ENCODE peak calls at places on chromosomes 5 and 9, in five cellular contexts. B is Panc1, C is breast epithelium, Z is transverse colon, G is HL-60. R is an unnamed sample.

GRCh38 chr5:60522299-60522915 is 177.6 kb downstream of the DEPDC1B start:
- DNase-seq in G (no peak), B (no peak), Z (no peak), C (no peak), R (no peak)

GRCh38 chr9:136853596-136854112 is 1.5 kb downstream of the MAMDC4 start:
- DNase-seq in Z (peak; percentile 25), G (no peak), B (no peak), C (no peak), R (no peak)

GRCh38 chr9:34988218-34989055 is 1.1 kb upstream of the DNAJB5 start:
- DNase-seq in Z (peak; percentile 37), G (no peak), C (no peak), B (no peak), R (no peak)

GRCh38 chr9:35771524-35771923 is 17.4 kb upstream of the MSMP start:
- DNase-seq in G (no peak), Z (peak; percentile 37), C (no peak), B (no peak), R (no peak)

GRCh38 chr5:77832166-77832770 is 56.1 kb upstream of the TBCA start:
- DNase-seq in G (no peak), Z (no peak), C (no peak), B (no peak), R (peak; percentile 74)

GRCh38 chr5:74636149-74636548 is 4.4 kb downstream of the ENC1 start:
- DNase-seq in Z (no peak), G (no peak), B (no peak), C (no peak), R (no peak)

GRCh38 chr9:96875460-96876142 is 21.3 kb upstream of the ZNF782 start:
- DNase-seq in G (peak; percentile 33), Z (peak; percentile 74), C (no peak), B (peak; percentile 54), R (no peak)

GRCh38 chr5:37738057-37738691 is 101.7 kb downstream of the GDNF start:
- DNase-seq in B (peak; percentile 91), Z (no peak), C (no peak), G (no peak), R (no peak)

GRCh38 chr5:155126573-155126972 is 113.0 kb downstream of the KIF4B start:
- DNase-seq in B (no peak), C (no peak), G (no peak), Z (no peak), R (no peak)

GRCh38 chr9:87464110-87464991 is 33.3 kb upstream of the DAPK1 start:
- DNase-seq in G (no peak), C (no peak), Z (no peak), B (no peak), R (no peak)

GRCh38 chr5:100623719-100624118 is 88.5 kb downstream of the FAM174A start:
- DNase-seq in G (no peak), Z (no peak), B (no peak), C (no peak), R (no peak)

GRCh38 chr9:98067184-98067583 is 10.7 kb downstream of the NANS start:
- DNase-seq in C (no peak), Z (no peak), B (no peak), G (no peak), R (no peak)
- TF ChIP-seq POLR2AphosphoS5 in C (no peak), Z (no peak), B (no peak), G (no peak), R (no peak)

GRCh38 chr5:55712023-55712859 is at the start of gene SLC38A9:
- DNase-seq in G (peak; percentile 57), C (peak; percentile 85), B (peak; percentile 73), Z (peak; percentile 97), R (peak; percentile 98)
- TF ChIP-seq POLR2AphosphoS5 in G (no peak), C (peak; percentile 26), B (peak; percentile 75), Z (peak; percentile 57), R (peak; percentile 78)

DNA sequence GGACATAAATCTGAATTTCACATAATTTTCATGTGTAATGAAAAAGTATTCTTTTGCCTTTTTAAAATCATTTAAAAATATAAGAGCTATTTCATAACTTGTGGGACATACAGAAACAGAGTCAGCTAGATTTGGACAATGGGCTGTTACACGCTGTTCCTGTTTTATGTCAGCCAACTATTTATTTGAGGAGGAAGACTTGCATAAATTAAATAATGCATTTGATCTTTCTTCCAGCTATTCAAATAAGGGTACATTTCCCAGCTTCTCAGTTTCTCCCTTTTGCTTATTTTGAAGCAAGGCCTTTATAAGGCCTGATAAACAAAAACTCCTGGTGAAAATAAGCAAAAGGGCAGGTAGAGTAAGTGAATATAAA is 6.5 kb downstream of the STOM start:
- DNase-seq in C (no peak), B (no peak), G (no peak), Z (no peak), R (no peak)
- TF ChIP-seq POLR2AphosphoS5 in C (no peak), B (no peak), G (no peak), Z (no peak), R (no peak)

GRCh38 chr5:67281874-67282273 is 85.3 kb upstream of the CD180 start:
- DNase-seq in G (no peak), B (no peak), C (no peak), Z (no peak), R (no peak)

GRCh38 chr5:67286006-67286405 is 89.4 kb upstream of the CD180 start:
- DNase-seq in B (no peak), G (no peak), Z (no peak), C (no peak), R (no peak)

GRCh38 chr5:67287795-67288194 is 91.2 kb upstream of the CD180 start:
- DNase-seq in B (no peak), G (no peak), C (no peak), Z (no peak), R (no peak)

GRCh38 chr5:67283275-67283987 is 86.8 kb upstream of the CD180 start:
- DNase-seq in G (no peak), B (no peak), C (no peak), Z (no peak), R (peak; percentile 89)

GRCh38 chr5:67283988-67284457 is 87.4 kb upstream of the CD180 start:
- DNase-seq in C (no peak), G (no peak), Z (no peak), B (no peak), R (no peak)
- TF ChIP-seq POLR2AphosphoS5 in C (no peak), G (no peak), Z (no peak), B (no peak), R (no peak)

DNA sequence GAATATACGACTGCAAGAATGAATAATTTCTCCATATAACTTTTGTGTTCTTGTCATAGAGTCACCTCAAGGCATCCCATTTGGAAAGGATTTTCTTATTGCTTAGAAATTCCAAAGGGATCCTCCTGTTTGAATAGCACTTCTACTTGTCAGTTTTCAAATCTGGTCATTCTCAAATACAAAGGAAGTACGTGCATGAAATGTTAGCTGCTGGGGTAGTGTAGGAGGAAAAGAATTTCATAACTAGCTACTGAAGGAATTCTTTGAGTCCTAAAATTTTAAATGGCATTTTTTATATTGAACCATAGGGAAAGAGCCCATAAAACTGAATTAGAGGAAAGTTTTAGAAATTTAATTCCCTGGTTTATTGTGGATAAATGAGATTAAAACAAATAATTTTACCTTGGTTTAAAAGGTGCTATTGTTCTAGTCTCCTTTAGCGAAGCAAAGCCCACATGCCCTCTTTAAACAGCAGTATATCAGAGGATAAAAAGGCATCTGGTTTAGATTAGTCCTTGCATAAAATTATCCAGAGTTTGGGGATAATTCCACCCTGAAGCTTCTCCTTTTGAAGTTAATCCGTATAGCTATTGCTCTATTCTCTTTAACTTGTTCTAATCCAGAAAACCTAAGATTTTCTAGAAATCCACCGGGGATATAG is 2.0 kb upstream of the MPDZ start:
- DNase-seq in C (no peak), G (no peak), Z (no peak), B (no peak), R (no peak)
- TF ChIP-seq POLR2AphosphoS5 in C (no peak), G (no peak), Z (no peak), B (no peak), R (no peak)

DNA sequence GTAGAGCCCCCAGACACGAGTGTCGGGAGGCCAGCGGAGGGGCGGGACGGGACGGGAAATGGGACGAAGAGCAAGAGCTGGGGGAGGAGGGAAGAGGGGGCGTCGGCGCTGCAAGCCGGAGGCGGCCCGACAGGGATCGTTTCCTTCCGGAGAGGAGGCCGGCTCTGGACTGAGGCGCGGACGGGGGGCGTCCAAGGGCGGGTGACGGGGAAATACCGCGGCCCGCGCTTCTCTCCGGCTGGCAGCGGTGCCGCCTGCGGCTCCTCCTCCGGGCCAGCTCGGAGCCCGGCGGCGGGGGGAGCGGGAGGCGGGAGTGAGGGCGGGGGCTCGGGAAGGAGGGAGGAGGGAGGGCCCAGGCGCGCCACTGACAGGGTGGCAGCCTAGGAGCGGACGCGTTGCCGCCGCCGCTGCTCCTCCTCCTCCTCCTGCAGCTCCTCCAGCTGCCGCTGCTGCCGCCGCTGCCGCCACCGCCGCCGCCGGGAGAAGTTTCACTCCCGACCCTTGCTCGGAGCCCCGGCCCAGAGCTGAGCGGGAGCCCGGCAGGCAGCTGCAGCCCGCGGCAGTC is at the start of gene CHSY3:
- DNase-seq in Z (peak; percentile 78), G (no peak), C (peak; percentile 59), B (no peak), R (no peak)
- TF ChIP-seq POLR2AphosphoS5 in Z (no peak), G (no peak), C (no peak), B (no peak), R (peak; percentile 4)

DNA sequence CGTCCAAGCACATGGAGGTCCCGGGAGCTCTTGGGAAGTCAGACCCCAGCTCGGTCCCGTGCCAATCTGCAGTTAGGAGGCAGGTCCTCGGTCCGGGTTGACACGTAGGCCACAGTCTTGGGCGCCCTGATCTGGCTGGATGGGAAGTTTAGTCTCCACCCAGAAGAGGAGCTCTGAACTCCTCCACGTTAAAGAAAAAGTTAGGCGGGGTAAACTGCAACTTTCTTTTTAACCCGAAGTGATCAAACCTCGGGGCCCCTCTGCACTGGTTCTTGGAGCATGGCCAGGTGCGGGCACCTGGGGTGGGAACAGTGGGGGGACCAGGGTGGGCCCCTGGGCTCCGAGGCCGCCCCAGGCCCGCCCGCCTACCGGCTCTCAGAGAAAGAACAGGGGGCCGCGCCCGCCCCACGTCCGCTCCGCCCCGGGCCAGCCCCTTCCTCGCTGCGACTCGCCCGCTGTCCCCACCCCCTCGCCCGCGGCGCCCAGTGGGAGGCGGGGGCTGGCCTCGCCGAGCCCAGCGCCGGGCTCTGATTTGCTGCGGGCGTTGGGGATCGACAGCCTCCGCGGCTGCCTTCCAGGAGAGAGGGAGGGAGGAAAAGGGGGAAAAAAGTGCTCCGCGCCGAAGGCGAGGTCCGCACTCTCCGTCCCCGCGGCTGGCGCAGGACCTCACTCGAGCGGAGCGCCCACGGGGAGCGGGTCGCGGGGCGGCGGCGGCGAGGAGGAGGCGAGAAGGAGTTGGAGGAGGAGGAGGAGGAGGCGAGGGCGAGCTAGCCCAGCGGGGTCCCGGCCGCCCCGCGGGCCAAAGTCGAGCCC is at the start of gene COL5A1:
- DNase-seq in G (no peak), B (no peak), C (peak; percentile 77), Z (peak; percentile 80), R (peak; percentile 97)
- TF ChIP-seq POLR2AphosphoS5 in G (no peak), B (no peak), C (peak; percentile 86), Z (peak; percentile 88), R (peak; percentile 97)

R was measured in esophagus muscularis mucosa.